ENCODE peak calls at places on chromosome 11, in five cellular contexts. One of them, this sample, is unnamed.

GRCh38 chr11:65496304-65497140 is 2.3 kb upstream of the MALAT1 start:
- DNase-seq in stomach: no peak
- DNase-seq in transverse colon: no peak
- DNase-seq in BJ: no peak
- DNase-seq in psoas muscle: no peak
- DNase-seq in this sample: no peak

GRCh38 chr11:128905345-128906184 is 14.4 kb downstream of the KCNJ5 start:
- DNase-seq in stomach: peak; percentile 56
- DNase-seq in transverse colon: peak; percentile 43
- DNase-seq in BJ: no peak
- DNase-seq in psoas muscle: no peak
- DNase-seq in this sample: peak; percentile 65

GRCh38 chr11:2205214-2205770 is 33.7 kb upstream of the TH start:
- DNase-seq in stomach: no peak
- DNase-seq in transverse colon: no peak
- DNase-seq in BJ: no peak
- DNase-seq in psoas muscle: no peak
- DNase-seq in this sample: no peak

GRCh38 chr11:78189851-78190250 is 1.1 kb downstream of the USP35 start:
- DNase-seq in stomach: no peak
- DNase-seq in transverse colon: no peak
- DNase-seq in BJ: no peak
- DNase-seq in psoas muscle: no peak
- DNase-seq in this sample: no peak

GRCh38 chr11:12189543-12190235 is 79.3 kb downstream of the MICAL2 start:
- DNase-seq in stomach: no peak
- DNase-seq in transverse colon: no peak
- DNase-seq in BJ: no peak
- DNase-seq in psoas muscle: no peak
- DNase-seq in this sample: no peak

GRCh38 chr11:117928818-117929567 is at the start of gene TMPRSS13:
- DNase-seq in stomach: no peak
- DNase-seq in transverse colon: peak; percentile 27
- DNase-seq in BJ: no peak
- DNase-seq in psoas muscle: no peak
- DNase-seq in this sample: no peak

GRCh38 chr11:57491371-57492061 is 24.0 kb downstream of the SLC43A1 start:
- DNase-seq in stomach: peak; percentile 50
- DNase-seq in transverse colon: peak; percentile 46
- DNase-seq in BJ: no peak
- DNase-seq in psoas muscle: peak; percentile 76
- DNase-seq in this sample: peak; percentile 46

GRCh38 chr11:114110948-114111347 is 51.4 kb downstream of the ZBTB16 start:
- DNase-seq in stomach: peak; percentile 40
- DNase-seq in transverse colon: no peak
- DNase-seq in BJ: no peak
- DNase-seq in psoas muscle: peak; percentile 65
- DNase-seq in this sample: peak; percentile 19

GRCh38 chr11:128367573-128367972 is 219.8 kb downstream of the ETS1 start:
- DNase-seq in stomach: no peak
- DNase-seq in transverse colon: no peak
- DNase-seq in BJ: no peak
- DNase-seq in psoas muscle: no peak
- DNase-seq in this sample: peak; percentile 31

GRCh38 chr11:2691991-2692841 is 7.6 kb downstream of the KCNQ1OT1 start:
- DNase-seq in stomach: no peak
- DNase-seq in transverse colon: no peak
- DNase-seq in BJ: no peak
- DNase-seq in psoas muscle: peak; percentile 12
- DNase-seq in this sample: no peak

GRCh38 chr11:63826471-63827190 is 12.3 kb upstream of the MARK2 start:
- DNase-seq in stomach: peak; percentile 69
- DNase-seq in transverse colon: no peak
- DNase-seq in BJ: no peak
- DNase-seq in psoas muscle: no peak
- DNase-seq in this sample: no peak

GRCh38 chr11:112343368-112344039 is 82.8 kb upstream of the PLET1 start:
- DNase-seq in stomach: no peak
- DNase-seq in transverse colon: no peak
- DNase-seq in BJ: no peak
- DNase-seq in psoas muscle: no peak
- DNase-seq in this sample: no peak

GRCh38 chr11:96341237-96342130 is 1.5 kb downstream of the MAML2 start:
- DNase-seq in stomach: peak; percentile 60
- DNase-seq in transverse colon: peak; percentile 75
- DNase-seq in BJ: no peak
- DNase-seq in psoas muscle: peak; percentile 70
- DNase-seq in this sample: peak; percentile 70

GRCh38 chr11:108788565-108789199 is 123.8 kb downstream of the DDX10 start:
- DNase-seq in stomach: no peak
- DNase-seq in transverse colon: no peak
- DNase-seq in BJ: no peak
- DNase-seq in psoas muscle: no peak
- DNase-seq in this sample: no peak

GRCh38 chr11:64763804-64764611 is 4.2 kb upstream of the PYGM start:
- DNase-seq in stomach: peak; percentile 25
- DNase-seq in transverse colon: no peak
- DNase-seq in BJ: no peak
- DNase-seq in psoas muscle: peak; percentile 50
- DNase-seq in this sample: peak; percentile 39

GRCh38 chr11:287821-288327 is 1.1 kb upstream of the PGGHG start:
- DNase-seq in stomach: no peak
- DNase-seq in transverse colon: peak; percentile 42
- DNase-seq in BJ: no peak
- DNase-seq in psoas muscle: peak; percentile 54
- DNase-seq in this sample: peak; percentile 86

GRCh38 chr11:129734654-129735053 is 81.0 kb upstream of the TMEM45B start:
- DNase-seq in stomach: no peak
- DNase-seq in transverse colon: no peak
- DNase-seq in BJ: no peak
- DNase-seq in psoas muscle: no peak
- DNase-seq in this sample: no peak

GRCh38 chr11:122103366-122103765 is 12.6 kb downstream of the BLID start:
- DNase-seq in stomach: no peak
- DNase-seq in transverse colon: no peak
- DNase-seq in BJ: no peak
- DNase-seq in psoas muscle: no peak
- DNase-seq in this sample: no peak

GRCh38 chr11:61071208-61071681 is 31.0 kb upstream of the CD5 start:
- DNase-seq in stomach: no peak
- DNase-seq in transverse colon: peak; percentile 32
- DNase-seq in BJ: no peak
- DNase-seq in psoas muscle: no peak
- DNase-seq in this sample: peak; percentile 54

GRCh38 chr11:102254047-102254446 is 63.2 kb upstream of the BIRC3 start:
- DNase-seq in stomach: no peak
- DNase-seq in transverse colon: no peak
- DNase-seq in BJ: no peak
- DNase-seq in psoas muscle: no peak
- DNase-seq in this sample: no peak

GRCh38 chr11:46235777-46236688 is 41.4 kb upstream of the CREB3L1 start:
- DNase-seq in stomach: no peak
- DNase-seq in transverse colon: no peak
- DNase-seq in BJ: no peak
- DNase-seq in psoas muscle: no peak
- DNase-seq in this sample: no peak

GRCh38 chr11:44823006-44823405 is 96.2 kb downstream of the TSPAN18 start:
- DNase-seq in stomach: no peak
- DNase-seq in transverse colon: no peak
- DNase-seq in BJ: no peak
- DNase-seq in psoas muscle: no peak
- DNase-seq in this sample: no peak

GRCh38 chr11:1006762-1007161 is 29.8 kb downstream of the MUC6 start:
- DNase-seq in stomach: peak; percentile 55
- DNase-seq in transverse colon: no peak
- DNase-seq in BJ: no peak
- DNase-seq in psoas muscle: no peak
- DNase-seq in this sample: no peak

GRCh38 chr11:46597155-46597554 is 3.3 kb upstream of the AMBRA1 start:
- DNase-seq in stomach: no peak
- DNase-seq in transverse colon: no peak
- DNase-seq in BJ: no peak
- DNase-seq in psoas muscle: no peak
- DNase-seq in this sample: peak; percentile 67

DNA sequence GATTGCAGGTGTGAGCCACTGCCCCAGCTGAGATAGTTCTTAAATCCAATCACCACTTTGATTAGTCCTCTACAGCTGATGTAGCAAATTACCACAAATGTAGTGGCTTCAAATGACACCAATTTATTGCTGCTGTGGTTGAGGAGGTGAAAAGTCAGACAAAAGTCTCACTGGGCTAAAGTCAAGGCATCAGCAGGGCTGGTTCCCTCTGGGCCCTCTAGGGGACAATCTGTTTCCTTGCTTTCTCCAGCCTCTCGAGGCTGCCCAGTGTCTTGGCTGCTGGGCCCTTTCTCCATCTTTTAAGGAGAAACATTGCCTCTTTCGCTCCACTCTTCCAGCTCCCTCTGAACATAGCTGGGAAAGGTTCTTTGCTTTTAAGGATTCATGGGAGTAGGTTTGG is 50.5 kb upstream of the SHANK2 start:
- DNase-seq in stomach: peak; percentile 14
- DNase-seq in transverse colon: no peak
- DNase-seq in BJ: no peak
- DNase-seq in psoas muscle: no peak
- DNase-seq in this sample: peak; percentile 11
- H3K4me3 ChIP-seq in stomach: no peak overlapping the region
- H3K4me3 ChIP-seq in transverse colon: no peak overlapping the region
- H3K4me3 ChIP-seq in BJ: no peak overlapping the region
- H3K4me3 ChIP-seq in psoas muscle: no peak overlapping the region
- H3K4me3 ChIP-seq in this sample: no peak overlapping the region

GRCh38 chr11:20589796-20590195 is 9.6 kb upstream of the SLC6A5 start:
- DNase-seq in stomach: no peak
- DNase-seq in transverse colon: no peak
- DNase-seq in BJ: no peak
- DNase-seq in psoas muscle: no peak
- DNase-seq in this sample: no peak
- H3K27me3 ChIP-seq in stomach: no peaks in the 10 kb centered on the region
- H3K27me3 ChIP-seq in transverse colon: peaks cover 35% of the 10 kb centered on the region
- H3K27me3 ChIP-seq in BJ: no peaks in the 10 kb centered on the region
- H3K27me3 ChIP-seq in psoas muscle: no peaks in the 10 kb centered on the region
- H3K27me3 ChIP-seq in this sample: peaks cover 4% of the 10 kb centered on the region

DNA sequence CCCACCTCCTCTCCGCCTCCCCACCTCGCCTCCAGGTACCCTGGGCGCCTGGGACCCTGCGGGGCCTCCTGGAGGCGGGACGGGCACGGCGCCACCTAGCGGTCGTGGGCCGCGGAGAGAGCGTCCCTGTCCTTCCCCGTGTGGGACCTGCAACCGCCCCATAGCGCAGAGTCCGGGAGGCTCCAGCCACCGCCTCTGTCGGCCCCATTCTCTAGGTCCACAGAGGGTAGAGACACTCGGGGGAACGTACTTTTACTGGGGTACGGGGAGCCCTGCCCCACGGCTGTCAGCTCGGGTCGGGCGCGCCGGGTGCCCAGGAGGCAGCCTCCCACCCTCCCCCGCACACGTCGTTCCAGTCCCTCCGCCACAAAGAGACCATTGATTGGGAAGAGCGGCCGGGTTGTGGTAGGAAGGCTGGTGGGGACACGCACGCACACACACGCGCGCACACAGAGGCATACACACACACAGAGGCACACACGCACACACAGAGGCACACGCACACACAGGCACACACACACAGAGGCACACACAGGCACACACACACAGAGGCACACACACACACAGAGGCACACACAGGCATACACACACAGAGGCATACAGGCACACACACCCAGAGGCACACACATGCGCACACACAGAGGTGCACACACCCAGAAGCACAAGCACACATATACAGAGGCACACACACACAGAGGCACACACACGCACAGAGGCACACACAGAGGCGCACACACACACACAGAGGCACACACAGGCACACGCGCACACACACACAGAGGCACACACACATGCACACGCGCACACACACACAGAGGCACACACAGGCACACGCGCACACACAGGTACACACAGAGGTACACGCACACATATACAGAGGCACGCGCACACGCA is 12.6 kb upstream of the NECTIN1 start:
- DNase-seq in stomach: peak; percentile 69
- DNase-seq in transverse colon: peak; percentile 75
- DNase-seq in BJ: no peak
- DNase-seq in psoas muscle: peak; percentile 64
- DNase-seq in this sample: peak; percentile 53
- H3K4me3 ChIP-seq in stomach: peak overlapping the region; percentile 28
- H3K4me3 ChIP-seq in transverse colon: peak overlapping the region; percentile 10
- H3K4me3 ChIP-seq in BJ: no peak overlapping the region
- H3K4me3 ChIP-seq in psoas muscle: no peak overlapping the region
- H3K4me3 ChIP-seq in this sample: no peak overlapping the region

GRCh38 chr11:86274503-86274902 is 27.5 kb upstream of the HIKESHI start:
- DNase-seq in stomach: no peak
- DNase-seq in transverse colon: no peak
- DNase-seq in BJ: no peak
- DNase-seq in psoas muscle: no peak
- DNase-seq in this sample: no peak
- H3K27me3 ChIP-seq in stomach: no peaks in the 10 kb centered on the region
- H3K27me3 ChIP-seq in transverse colon: no peaks in the 10 kb centered on the region
- H3K27me3 ChIP-seq in BJ: no peaks in the 10 kb centered on the region
- H3K27me3 ChIP-seq in psoas muscle: no peaks in the 10 kb centered on the region
- H3K27me3 ChIP-seq in this sample: no peaks in the 10 kb centered on the region

GRCh38 chr11:10309163-10310093 is 4.6 kb downstream of the ADM start:
- DNase-seq in stomach: peak; percentile 91
- DNase-seq in transverse colon: peak; percentile 76
- DNase-seq in BJ: peak; percentile 72
- DNase-seq in psoas muscle: peak; percentile 89
- DNase-seq in this sample: peak; percentile 73

GRCh38 chr11:10311802-10312201 is 6.9 kb downstream of the ADM start:
- DNase-seq in stomach: no peak
- DNase-seq in transverse colon: no peak
- DNase-seq in BJ: no peak
- DNase-seq in psoas muscle: no peak
- DNase-seq in this sample: no peak

GRCh38 chr11:10307411-10308207 is 2.7 kb downstream of the ADM start:
- DNase-seq in stomach: peak; percentile 86
- DNase-seq in transverse colon: peak; percentile 89
- DNase-seq in BJ: peak; percentile 63
- DNase-seq in psoas muscle: peak; percentile 94
- DNase-seq in this sample: peak; percentile 74

GRCh38 chr11:10308208-10308954 is 3.5 kb downstream of the ADM start:
- DNase-seq in stomach: no peak
- DNase-seq in transverse colon: no peak
- DNase-seq in BJ: no peak
- DNase-seq in psoas muscle: no peak
- DNase-seq in this sample: no peak

GRCh38 chr11:10310301-10310841 is 5.5 kb downstream of the ADM start:
- DNase-seq in stomach: no peak
- DNase-seq in transverse colon: no peak
- DNase-seq in BJ: no peak
- DNase-seq in psoas muscle: no peak
- DNase-seq in this sample: no peak
- H3K4me3 ChIP-seq in stomach: no peak overlapping the region
- H3K4me3 ChIP-seq in transverse colon: no peak overlapping the region
- H3K4me3 ChIP-seq in BJ: no peak overlapping the region
- H3K4me3 ChIP-seq in psoas muscle: no peak overlapping the region
- H3K4me3 ChIP-seq in this sample: no peak overlapping the region

GRCh38 chr11:18235935-18236334 is 667 bp downstream of the SAA4 start:
- DNase-seq in stomach: no peak
- DNase-seq in transverse colon: no peak
- DNase-seq in BJ: no peak
- DNase-seq in psoas muscle: no peak
- DNase-seq in this sample: no peak
- H3K27me3 ChIP-seq in stomach: no peaks in the 10 kb centered on the region
- H3K27me3 ChIP-seq in transverse colon: peaks cover 22% of the 10 kb centered on the region
- H3K27me3 ChIP-seq in BJ: peaks cover 6% of the 10 kb centered on the region
- H3K27me3 ChIP-seq in psoas muscle: no peaks in the 10 kb centered on the region
- H3K27me3 ChIP-seq in this sample: no peaks in the 10 kb centered on the region